ENCODE peak calls at places on chromosomes 7 and 10, in six cellular contexts. One of them, this sample, is unnamed.

GRCh38 chr10:86376852-86377796 is 10.5 kb upstream of the GRID1 start:
- DNase-seq in left ventricle myocardium inferior: peak
- DNase-seq in AG09309: no peak
- DNase-seq in fibroblast of villous mesenchyme: peak
- DNase-seq in heart right ventricle: peak
- DNase-seq in nephron progenitor cell: peak
- DNase-seq in this sample: peak

GRCh38 chr7:55365103-55365679 is at the start of gene LANCL2:
- DNase-seq in left ventricle myocardium inferior: no peak
- DNase-seq in AG09309: no peak
- DNase-seq in fibroblast of villous mesenchyme: peak
- DNase-seq in heart right ventricle: no peak
- DNase-seq in nephron progenitor cell: peak
- DNase-seq in this sample: no peak

GRCh38 chr7:4683884-4684565 is 1.9 kb downstream of the FOXK1 start:
- DNase-seq in left ventricle myocardium inferior: peak
- DNase-seq in AG09309: no peak
- DNase-seq in fibroblast of villous mesenchyme: peak
- DNase-seq in heart right ventricle: peak
- DNase-seq in nephron progenitor cell: peak
- DNase-seq in this sample: no peak

GRCh38 chr7:129959480-129960332 is 6.9 kb upstream of the UBE2H start:
- DNase-seq in left ventricle myocardium inferior: no peak
- DNase-seq in AG09309: no peak
- DNase-seq in fibroblast of villous mesenchyme: peak
- DNase-seq in heart right ventricle: no peak
- DNase-seq in nephron progenitor cell: no peak
- DNase-seq in this sample: no peak

GRCh38 chr7:94423865-94424264 is 29.2 kb downstream of the COL1A2 start:
- DNase-seq in left ventricle myocardium inferior: no peak
- DNase-seq in AG09309: peak
- DNase-seq in fibroblast of villous mesenchyme: peak
- DNase-seq in heart right ventricle: no peak
- DNase-seq in nephron progenitor cell: no peak
- DNase-seq in this sample: no peak

GRCh38 chr7:9488555-9488954 is 1055.1 kb downstream of the NXPH1 start:
- DNase-seq in left ventricle myocardium inferior: no peak
- DNase-seq in AG09309: no peak
- DNase-seq in fibroblast of villous mesenchyme: peak
- DNase-seq in heart right ventricle: no peak
- DNase-seq in nephron progenitor cell: no peak
- DNase-seq in this sample: no peak

GRCh38 chr7:134907000-134907399 is 79.3 kb upstream of the AGBL3 start:
- DNase-seq in left ventricle myocardium inferior: no peak
- DNase-seq in AG09309: no peak
- DNase-seq in fibroblast of villous mesenchyme: no peak
- DNase-seq in heart right ventricle: no peak
- DNase-seq in nephron progenitor cell: no peak
- DNase-seq in this sample: no peak

GRCh38 chr10:6473430-6473829 is 106.6 kb downstream of the PRKCQ start:
- DNase-seq in left ventricle myocardium inferior: no peak
- DNase-seq in AG09309: no peak
- DNase-seq in fibroblast of villous mesenchyme: no peak
- DNase-seq in heart right ventricle: no peak
- DNase-seq in nephron progenitor cell: no peak
- DNase-seq in this sample: peak

GRCh38 chr7:42494199-42494710 is 257.2 kb upstream of the GLI3 start:
- DNase-seq in left ventricle myocardium inferior: no peak
- DNase-seq in AG09309: no peak
- DNase-seq in fibroblast of villous mesenchyme: peak
- DNase-seq in heart right ventricle: no peak
- DNase-seq in nephron progenitor cell: no peak
- DNase-seq in this sample: no peak

GRCh38 chr10:119252051-119252465 is 44.7 kb downstream of the GRK5 start:
- DNase-seq in left ventricle myocardium inferior: peak
- DNase-seq in AG09309: no peak
- DNase-seq in fibroblast of villous mesenchyme: peak
- DNase-seq in heart right ventricle: peak
- DNase-seq in nephron progenitor cell: peak
- DNase-seq in this sample: no peak

GRCh38 chr7:47758546-47758945 is 176.6 kb upstream of the TNS3 start:
- DNase-seq in left ventricle myocardium inferior: no peak
- DNase-seq in AG09309: peak
- DNase-seq in fibroblast of villous mesenchyme: peak
- DNase-seq in heart right ventricle: no peak
- DNase-seq in nephron progenitor cell: no peak
- DNase-seq in this sample: no peak

GRCh38 chr10:10680496-10680895 is 337.2 kb upstream of the CELF2 start:
- DNase-seq in left ventricle myocardium inferior: no peak
- DNase-seq in AG09309: no peak
- DNase-seq in fibroblast of villous mesenchyme: no peak
- DNase-seq in heart right ventricle: no peak
- DNase-seq in nephron progenitor cell: no peak
- DNase-seq in this sample: no peak

GRCh38 chr10:10677479-10677878 is 340.2 kb upstream of the CELF2 start:
- DNase-seq in left ventricle myocardium inferior: peak
- DNase-seq in AG09309: no peak
- DNase-seq in fibroblast of villous mesenchyme: peak
- DNase-seq in heart right ventricle: peak
- DNase-seq in nephron progenitor cell: peak
- DNase-seq in this sample: peak
- TF ChIP-seq CTCF in left ventricle myocardium inferior: peak
- TF ChIP-seq CTCF in AG09309: peak
- TF ChIP-seq CTCF in fibroblast of villous mesenchyme: peak
- TF ChIP-seq CTCF in heart right ventricle: peak
- TF ChIP-seq CTCF in nephron progenitor cell: peak
- TF ChIP-seq CTCF in this sample: peak

GRCh38 chr10:84088626-84089025 is 50.7 kb upstream of the GHITM start:
- DNase-seq in left ventricle myocardium inferior: no peak
- DNase-seq in AG09309: no peak
- DNase-seq in fibroblast of villous mesenchyme: no peak
- DNase-seq in heart right ventricle: no peak
- DNase-seq in nephron progenitor cell: no peak
- DNase-seq in this sample: no peak

GRCh38 chr10:84084342-84084741 is 55.0 kb upstream of the GHITM start:
- DNase-seq in left ventricle myocardium inferior: no peak
- DNase-seq in AG09309: no peak
- DNase-seq in fibroblast of villous mesenchyme: peak
- DNase-seq in heart right ventricle: no peak
- DNase-seq in nephron progenitor cell: no peak
- DNase-seq in this sample: no peak

DNA sequence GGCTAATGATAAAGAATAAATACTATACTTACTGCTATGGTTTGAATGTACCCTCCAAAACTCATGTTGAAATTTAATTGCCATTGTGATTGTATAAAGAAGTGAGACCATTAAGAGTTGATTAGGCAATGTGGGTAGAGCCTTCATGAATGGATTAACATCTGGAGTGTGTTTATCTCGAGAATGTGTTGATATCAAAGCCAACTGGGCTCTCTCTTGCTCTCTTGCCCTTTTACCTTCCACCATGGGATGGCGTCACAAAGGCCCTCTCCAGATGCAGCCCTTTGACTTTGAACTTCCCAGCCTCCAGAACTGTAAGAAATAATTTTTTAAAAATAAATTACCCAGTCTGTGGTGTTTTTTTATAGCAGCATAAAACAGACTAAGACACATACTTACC is 50.1 kb upstream of the GHITM start:
- DNase-seq in left ventricle myocardium inferior: no peak
- DNase-seq in AG09309: no peak
- DNase-seq in fibroblast of villous mesenchyme: no peak
- DNase-seq in heart right ventricle: no peak
- DNase-seq in nephron progenitor cell: no peak
- DNase-seq in this sample: no peak
- TF ChIP-seq CTCF in left ventricle myocardium inferior: no peak
- TF ChIP-seq CTCF in AG09309: no peak
- TF ChIP-seq CTCF in fibroblast of villous mesenchyme: no peak
- TF ChIP-seq CTCF in heart right ventricle: no peak
- TF ChIP-seq CTCF in nephron progenitor cell: no peak
- TF ChIP-seq CTCF in this sample: no peak

DNA sequence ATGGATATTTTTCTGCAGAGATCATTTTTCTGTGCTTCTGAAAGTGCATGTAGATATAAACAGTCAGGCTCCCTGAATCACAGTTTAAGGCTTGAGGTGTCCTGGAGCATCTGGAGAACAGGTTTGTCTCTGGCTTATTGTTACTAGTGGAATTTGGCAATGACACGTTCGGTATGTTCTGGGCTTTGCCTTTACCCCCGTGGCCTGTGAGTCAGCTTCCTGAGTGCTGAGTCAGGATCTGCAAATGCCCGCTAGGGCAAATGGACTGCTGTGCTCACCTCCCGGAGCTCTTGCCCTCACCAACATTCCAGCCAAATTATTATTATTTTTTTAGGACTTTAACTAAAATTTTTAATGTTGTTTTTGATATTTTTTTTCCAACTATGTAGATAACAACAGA is 192.5 kb upstream of the PRSS1 start:
- DNase-seq in left ventricle myocardium inferior: no peak
- DNase-seq in AG09309: peak
- DNase-seq in fibroblast of villous mesenchyme: peak
- DNase-seq in heart right ventricle: peak
- DNase-seq in nephron progenitor cell: no peak
- DNase-seq in this sample: peak
- TF ChIP-seq CTCF in left ventricle myocardium inferior: no peak
- TF ChIP-seq CTCF in AG09309: peak
- TF ChIP-seq CTCF in fibroblast of villous mesenchyme: peak
- TF ChIP-seq CTCF in heart right ventricle: peak
- TF ChIP-seq CTCF in nephron progenitor cell: no peak
- TF ChIP-seq CTCF in this sample: no peak

GRCh38 chr10:60453031-60453430 is 63.4 kb upstream of the ANK3 start:
- DNase-seq in left ventricle myocardium inferior: no peak
- DNase-seq in AG09309: no peak
- DNase-seq in fibroblast of villous mesenchyme: no peak
- DNase-seq in heart right ventricle: no peak
- DNase-seq in nephron progenitor cell: no peak
- DNase-seq in this sample: no peak

GRCh38 chr10:60454336-60454735 is 64.7 kb upstream of the ANK3 start:
- DNase-seq in left ventricle myocardium inferior: no peak
- DNase-seq in AG09309: no peak
- DNase-seq in fibroblast of villous mesenchyme: no peak
- DNase-seq in heart right ventricle: no peak
- DNase-seq in nephron progenitor cell: no peak
- DNase-seq in this sample: peak

GRCh38 chr10:60461688-60462087 is 72.0 kb upstream of the ANK3 start:
- DNase-seq in left ventricle myocardium inferior: no peak
- DNase-seq in AG09309: no peak
- DNase-seq in fibroblast of villous mesenchyme: no peak
- DNase-seq in heart right ventricle: no peak
- DNase-seq in nephron progenitor cell: no peak
- DNase-seq in this sample: no peak

GRCh38 chr10:60460058-60460457 is 70.4 kb upstream of the ANK3 start:
- DNase-seq in left ventricle myocardium inferior: no peak
- DNase-seq in AG09309: no peak
- DNase-seq in fibroblast of villous mesenchyme: no peak
- DNase-seq in heart right ventricle: no peak
- DNase-seq in nephron progenitor cell: no peak
- DNase-seq in this sample: no peak

GRCh38 chr10:60456053-60456452 is 66.4 kb upstream of the ANK3 start:
- DNase-seq in left ventricle myocardium inferior: no peak
- DNase-seq in AG09309: no peak
- DNase-seq in fibroblast of villous mesenchyme: no peak
- DNase-seq in heart right ventricle: no peak
- DNase-seq in nephron progenitor cell: no peak
- DNase-seq in this sample: peak
- TF ChIP-seq CTCF in left ventricle myocardium inferior: no peak
- TF ChIP-seq CTCF in AG09309: no peak
- TF ChIP-seq CTCF in fibroblast of villous mesenchyme: peak
- TF ChIP-seq CTCF in heart right ventricle: no peak
- TF ChIP-seq CTCF in nephron progenitor cell: peak
- TF ChIP-seq CTCF in this sample: no peak

GRCh38 chr7:156473476-156474240 is 166.9 kb upstream of the RNF32 start:
- DNase-seq in left ventricle myocardium inferior: peak
- DNase-seq in AG09309: no peak
- DNase-seq in fibroblast of villous mesenchyme: peak
- DNase-seq in heart right ventricle: no peak
- DNase-seq in nephron progenitor cell: peak
- DNase-seq in this sample: peak
- TF ChIP-seq CTCF in left ventricle myocardium inferior: peak
- TF ChIP-seq CTCF in AG09309: peak
- TF ChIP-seq CTCF in fibroblast of villous mesenchyme: peak
- TF ChIP-seq CTCF in heart right ventricle: peak
- TF ChIP-seq CTCF in nephron progenitor cell: peak
- TF ChIP-seq CTCF in this sample: peak

DNA sequence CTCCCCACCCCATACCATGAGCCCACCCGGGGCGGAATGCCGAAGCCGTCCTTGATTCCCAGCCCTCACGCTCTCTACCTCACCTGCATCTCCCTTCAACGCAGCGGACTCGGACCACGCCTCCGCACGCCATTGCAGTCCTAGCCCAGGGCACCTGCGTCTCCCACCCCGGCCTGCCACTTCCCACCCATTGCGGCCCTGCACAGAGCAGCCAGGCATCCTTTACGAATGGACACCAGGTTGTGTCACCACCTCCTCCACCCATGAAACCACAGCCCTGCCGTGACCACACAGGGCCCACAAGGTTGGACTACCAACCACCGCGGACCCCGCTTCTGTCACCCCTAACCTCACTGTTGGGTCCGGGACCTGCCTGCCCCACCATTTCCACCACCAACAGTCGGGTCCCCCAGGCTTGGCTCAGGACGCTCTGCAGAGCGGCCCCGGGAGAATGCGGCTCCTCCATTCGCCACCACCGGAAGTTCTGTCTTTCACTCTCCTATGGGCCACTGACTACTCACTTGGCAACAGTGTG is 232.5 kb downstream of the MAD1L1 start:
- DNase-seq in left ventricle myocardium inferior: peak
- DNase-seq in AG09309: no peak
- DNase-seq in fibroblast of villous mesenchyme: no peak
- DNase-seq in heart right ventricle: peak
- DNase-seq in nephron progenitor cell: no peak
- DNase-seq in this sample: no peak
- TF ChIP-seq CTCF in left ventricle myocardium inferior: no peak
- TF ChIP-seq CTCF in AG09309: no peak
- TF ChIP-seq CTCF in fibroblast of villous mesenchyme: no peak
- TF ChIP-seq CTCF in heart right ventricle: no peak
- TF ChIP-seq CTCF in nephron progenitor cell: no peak
- TF ChIP-seq CTCF in this sample: no peak